ENCODE peak calls at places on chromosomes 5 and 9, in four cellular contexts. Y, L, G and N are unnamed samples.

GRCh38 chr5:62305358-62305714 is 670 bp upstream of the KIF2A start:
- DNase-seq in Y (no peak), L (no peak), G (no peak), N (no peak)

GRCh38 chr9:97398999-97399758 is 12.7 kb upstream of the TDRD7 start:
- DNase-seq in Y (peak; percentile 86), L (peak; percentile 40), G (peak; percentile 59), N (peak; percentile 75)

GRCh38 chr5:16934669-16935068 is 1.4 kb downstream of the MYO10 start:
- DNase-seq in Y (no peak), L (no peak), G (no peak), N (no peak)

GRCh38 chr9:131407717-131408195 is 13.9 kb downstream of the PRRC2B start:
- DNase-seq in Y (peak; percentile 60), L (no peak), G (peak; percentile 45), N (no peak)

GRCh38 chr5:148416921-148417320 is 33.2 kb downstream of the FBXO38 start:
- DNase-seq in Y (no peak), L (no peak), G (peak; percentile 21), N (no peak)

GRCh38 chr5:4561403-4561802 is 578.7 kb upstream of the ADAMTS16 start:
- DNase-seq in Y (no peak), L (no peak), G (no peak), N (no peak)

GRCh38 chr5:60540855-60541805 is 158.8 kb downstream of the DEPDC1B start:
- DNase-seq in Y (no peak), L (no peak), G (no peak), N (no peak)

GRCh38 chr5:151123897-151124751 is 33.5 kb downstream of the ANXA6 start:
- DNase-seq in Y (no peak), L (no peak), G (peak; percentile 58), N (peak; percentile 89)

GRCh38 chr5:127650022-127650421 is 1.1 kb downstream of the CTXN3 start:
- DNase-seq in Y (no peak), L (no peak), G (no peak), N (no peak)

GRCh38 chr5:132369471-132370240 is at the start of gene SLC22A5:
- DNase-seq in Y (peak; percentile 88), L (peak; percentile 43), G (peak; percentile 75), N (peak; percentile 67)

GRCh38 chr9:28014212-28014611 is 440.9 kb upstream of the C9orf72 start:
- DNase-seq in Y (no peak), L (no peak), G (no peak), N (no peak)

GRCh38 chr5:132100672-132101261 is 27.2 kb downstream of the CSF2 start:
- DNase-seq in Y (no peak), L (no peak), G (no peak), N (no peak)

GRCh38 chr5:139137703-139138102 is 60.5 kb downstream of the SIL1 start:
- DNase-seq in Y (no peak), L (no peak), G (no peak), N (no peak)

GRCh38 chr5:5492087-5492933 is 69.8 kb downstream of the ICE1 start:
- DNase-seq in Y (no peak), L (no peak), G (no peak), N (no peak)

GRCh38 chr5:18742830-18743229 is 1108.6 kb downstream of the TAF11L14 start:
- DNase-seq in Y (no peak), L (no peak), G (no peak), N (no peak)

GRCh38 chr9:561430-561829 is 280.1 kb upstream of the DMRT1 start:
- DNase-seq in Y (no peak), L (no peak), G (no peak), N (no peak)

GRCh38 chr5:56344594-56344993 is 111.5 kb upstream of the ANKRD55 start:
- DNase-seq in Y (no peak), L (no peak), G (no peak), N (no peak)

GRCh38 chr5:109195667-109196066 is 214.1 kb downstream of the PJA2 start:
- DNase-seq in Y (no peak), L (no peak), G (no peak), N (no peak)

GRCh38 chr9:109499631-109500120 is 1.6 kb upstream of the PTPN3 start:
- DNase-seq in Y (peak; percentile 79), L (no peak), G (peak; percentile 68), N (peak; percentile 84)

GRCh38 chr9:69549310-69550202 is 122.6 kb downstream of the APBA1 start:
- DNase-seq in Y (no peak), L (no peak), G (no peak), N (no peak)

GRCh38 chr9:19480345-19480744 is 71.5 kb downstream of the ACER2 start:
- DNase-seq in Y (no peak), L (no peak), G (no peak), N (no peak)

GRCh38 chr9:132858756-132859155 is 19.3 kb downstream of the AK8 start:
- DNase-seq in Y (no peak), L (no peak), G (no peak), N (no peak)

GRCh38 chr5:173495225-173495904 is 121.1 kb downstream of the BOD1 start:
- DNase-seq in Y (no peak), L (no peak), G (peak; percentile 34), N (no peak)

GRCh38 chr9:90926920-90927319 is 125.3 kb downstream of the SYK start:
- DNase-seq in Y (no peak), L (no peak), G (no peak), N (no peak)

GRCh38 chr9:136140046-136140445 is 21.4 kb upstream of the TMEM250 start:
- DNase-seq in Y (no peak), L (no peak), G (no peak), N (no peak)

GRCh38 chr5:169154660-169155059 is 146.3 kb downstream of the SLIT3 start:
- DNase-seq in Y (no peak), L (no peak), G (no peak), N (no peak)

GRCh38 chr9:36486454-36486932 is 86.2 kb upstream of the MELK start:
- DNase-seq in Y (no peak), L (no peak), G (peak; percentile 20), N (no peak)

GRCh38 chr5:56676091-56676768 is 139.1 kb upstream of the MAP3K1 start:
- DNase-seq in Y (no peak), L (no peak), G (no peak), N (no peak)

GRCh38 chr9:69036319-69036718 is 767 bp downstream of the FXN start:
- DNase-seq in Y (no peak), L (no peak), G (no peak), N (no peak)

GRCh38 chr5:167378894-167379723 is 912.3 kb upstream of the WWC1 start:
- DNase-seq in Y (no peak), L (no peak), G (no peak), N (no peak)

GRCh38 chr9:106284300-106284699 is 578.7 kb upstream of the ZNF462 start:
- DNase-seq in Y (no peak), L (no peak), G (no peak), N (no peak)

GRCh38 chr9:7071916-7072315 is 314.1 kb downstream of the KDM4C start:
- DNase-seq in Y (no peak), L (no peak), G (no peak), N (no peak)

GRCh38 chr9:38046669-38047300 is 22.2 kb downstream of the SHB start:
- DNase-seq in Y (no peak), L (no peak), G (no peak), N (no peak)